ENCODE peak calls at places on chromosomes 16 and 17, in seven cellular contexts. L is mesenchymal stem cell, S is H9, N is mesendoderm, O is H1, R is trophoblast cell, W is IMR-90. C is an unnamed sample.

GRCh38 chr16:19005561-19006445 is 22.1 kb downstream of the TMC7 start:
- DNase-seq in N (no peak), R (no peak), S (peak; percentile 46), L (no peak), O (peak; percentile 54), W (peak; percentile 27), C (no peak)

GRCh38 chr16:85276741-85277140 is 164.5 kb upstream of the CIBAR2 start:
- DNase-seq in N (no peak), R (no peak), W (no peak), O (no peak), L (no peak), S (no peak), C (no peak)

GRCh38 chr16:66735891-66736290 is 15.5 kb downstream of the DYNC1LI2 start:
- DNase-seq in R (no peak), O (no peak), S (no peak), L (no peak), N (no peak), W (no peak), C (no peak)

GRCh38 chr17:66431910-66432309 is 129.5 kb downstream of the PRKCA start:
- DNase-seq in W (peak; percentile 92), N (no peak), L (peak; percentile 69), S (no peak), O (no peak), R (peak; percentile 63), C (no peak)

GRCh38 chr17:78925234-78925633 is at the start of gene TIMP2:
- DNase-seq in R (peak; percentile 92), W (peak; percentile 83), L (peak; percentile 86), S (peak; percentile 92), O (peak; percentile 87), N (peak; percentile 89), C (peak; percentile 81)

GRCh38 chr17:57927048-57927723 is 28.0 kb downstream of the CUEDC1 start:
- DNase-seq in S (no peak), R (no peak), O (no peak), W (peak; percentile 82), N (peak; percentile 84), L (no peak), C (peak; percentile 69)

GRCh38 chr16:69273009-69273408 is 38.1 kb upstream of the VPS4A start:
- DNase-seq in R (no peak), L (peak; percentile 42), W (peak; percentile 96), N (no peak), O (no peak), S (no peak), C (no peak)

GRCh38 chr16:73329363-73330306 is 281.7 kb upstream of the ZFHX3 start:
- DNase-seq in N (peak; percentile 85), R (peak; percentile 28), S (peak; percentile 39), L (no peak), W (no peak), O (no peak), C (peak; percentile 12)

GRCh38 chr17:4539576-4540223 is 15.5 kb downstream of the MYBBP1A start:
- DNase-seq in N (no peak), L (no peak), O (no peak), W (no peak), S (no peak), R (no peak), C (no peak)

GRCh38 chr16:8887952-8888560 is 5.9 kb downstream of the LITAFD start:
- DNase-seq in O (no peak), W (peak; percentile 78), L (peak; percentile 72), S (no peak), N (no peak), R (no peak), C (no peak)

GRCh38 chr17:489758-490329 is 137.2 kb upstream of the RPH3AL start:
- DNase-seq in S (peak; percentile 62), N (peak; percentile 61), O (peak; percentile 72), W (peak; percentile 44), R (no peak), L (peak; percentile 66), C (peak; percentile 45)

GRCh38 chr17:49514374-49514738 is 19.3 kb downstream of the NGFR start:
- DNase-seq in N (peak; percentile 76), W (no peak), O (peak; percentile 72), R (no peak), L (peak; percentile 60), S (peak; percentile 90), C (no peak)

GRCh38 chr17:15966183-15966878 is 21.4 kb downstream of the ADORA2B start:
- DNase-seq in N (peak; percentile 83), R (peak; percentile 61), O (peak; percentile 72), W (peak; percentile 35), L (peak; percentile 71), S (peak; percentile 96), C (peak; percentile 86)

GRCh38 chr17:15965510-15965909 is 20.6 kb downstream of the ADORA2B start:
- DNase-seq in N (no peak), R (no peak), O (no peak), W (no peak), L (no peak), S (peak; percentile 61), C (no peak)

GRCh38 chr17:15969463-15969862 is 24.5 kb downstream of the ADORA2B start:
- DNase-seq in L (no peak), R (no peak), S (no peak), W (no peak), O (no peak), N (no peak), C (no peak)

GRCh38 chr17:15966879-15967248 is 21.9 kb downstream of the ADORA2B start:
- DNase-seq in S (peak; percentile 91), W (no peak), N (peak; percentile 63), O (peak; percentile 65), L (no peak), R (no peak), C (no peak)

DNA sequence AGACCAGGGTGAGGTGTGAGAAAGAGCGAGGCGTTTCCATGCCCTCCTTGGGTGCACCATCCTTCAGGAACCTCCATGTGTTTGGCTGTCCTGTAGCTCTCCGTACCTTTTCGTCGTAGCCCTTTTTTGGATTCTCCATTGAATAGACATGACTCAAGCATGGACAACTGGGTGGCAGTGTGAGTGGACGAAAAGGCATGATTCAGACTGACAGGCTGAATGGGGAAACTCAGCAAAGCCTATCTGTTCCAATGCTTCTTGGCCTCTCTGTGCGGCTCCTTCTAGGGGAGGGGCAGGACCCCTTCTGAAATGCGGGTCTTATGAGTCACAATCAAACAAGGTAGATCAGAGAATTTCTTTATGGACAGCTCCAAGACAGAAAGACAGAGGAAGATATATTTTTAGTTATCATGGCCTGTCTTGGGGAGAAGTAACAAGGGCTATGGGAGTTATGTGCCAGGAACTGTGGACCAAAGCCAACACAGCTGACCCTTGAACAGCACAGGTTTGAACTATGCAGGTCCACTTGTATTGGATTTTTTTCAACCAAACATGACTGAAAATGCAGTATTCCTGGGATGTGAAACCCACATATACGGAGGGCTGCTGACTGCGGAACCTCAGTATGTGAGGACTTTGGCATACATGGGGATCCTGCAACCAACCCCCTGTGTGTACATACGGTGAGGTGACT is 22.9 kb downstream of the ADORA2B start:
- DNase-seq in W (no peak), N (no peak), L (no peak), R (no peak), O (no peak), S (no peak), C (no peak)
- H3K23ac ChIP-seq in W (no peak overlapping the region), N (no peak overlapping the region), L (no peak overlapping the region), R (no peak overlapping the region), O (peak overlapping the region; percentile 55), S (no peak overlapping the region), C (no peak overlapping the region)

GRCh38 chr17:72681844-72682243 is 410.6 kb downstream of the SLC39A11 start:
- DNase-seq in S (no peak), R (no peak), N (no peak), L (no peak), O (no peak), W (no peak), C (no peak)

GRCh38 chr17:72682597-72682996 is 409.9 kb downstream of the SLC39A11 start:
- DNase-seq in L (peak; percentile 68), N (no peak), W (peak; percentile 80), S (no peak), R (no peak), O (no peak), C (no peak)

GRCh38 chr17:72677108-72677507 is 415.4 kb downstream of the SLC39A11 start:
- DNase-seq in L (no peak), R (no peak), N (no peak), S (no peak), W (no peak), O (no peak), C (no peak)

GRCh38 chr17:72672729-72673128 is 419.8 kb downstream of the SLC39A11 start:
- DNase-seq in L (no peak), R (no peak), S (no peak), O (no peak), N (no peak), W (no peak), C (no peak)

DNA sequence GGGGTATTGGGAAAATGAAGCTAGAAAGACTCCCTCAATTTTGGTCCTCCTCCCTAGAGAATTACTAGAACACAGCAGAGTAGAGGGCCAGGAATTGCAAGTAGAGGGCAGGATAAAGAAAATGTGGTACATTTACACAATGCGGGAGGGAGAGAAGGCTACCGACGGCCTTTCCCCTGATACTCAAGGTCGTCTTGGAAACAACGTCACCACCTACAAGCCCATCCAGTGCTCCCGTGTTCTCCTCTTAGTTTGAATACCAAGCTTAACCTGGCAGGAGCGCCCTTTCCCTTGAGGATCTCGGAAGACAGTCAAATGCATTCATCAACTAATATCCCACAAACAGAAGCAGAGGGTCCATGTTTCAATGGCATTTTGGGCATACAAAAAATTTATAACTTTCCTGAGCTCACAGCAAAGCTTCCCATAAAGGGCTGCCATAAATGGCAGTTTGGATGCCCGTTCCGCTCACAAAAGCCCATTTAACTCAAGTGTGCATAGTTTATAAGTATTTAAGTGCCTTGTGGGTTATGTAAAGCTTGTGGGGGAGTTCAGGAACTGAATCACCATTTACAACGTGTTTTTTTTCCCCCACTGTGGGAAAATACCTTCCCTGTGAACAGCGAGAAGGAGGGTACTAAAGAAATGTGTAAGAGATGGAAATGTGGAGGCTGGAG is 414.6 kb downstream of the SLC39A11 start:
- DNase-seq in W (peak; percentile 94), N (no peak), R (no peak), S (no peak), O (no peak), L (peak; percentile 89), C (no peak)
- H3K23ac ChIP-seq in W (no peak overlapping the region), N (no peak overlapping the region), R (no peak overlapping the region), S (no peak overlapping the region), O (no peak overlapping the region), L (no peak overlapping the region), C (no peak overlapping the region)

GRCh38 chr17:81251091-81251942 is 12.2 kb downstream of the NDUFAF8 start:
- DNase-seq in N (no peak), W (no peak), L (no peak), R (no peak), O (no peak), S (no peak), C (no peak)
- H3K23ac ChIP-seq in N (no peak overlapping the region), W (no peak overlapping the region), L (no peak overlapping the region), R (no peak overlapping the region), O (no peak overlapping the region), S (no peak overlapping the region), C (no peak overlapping the region)

DNA sequence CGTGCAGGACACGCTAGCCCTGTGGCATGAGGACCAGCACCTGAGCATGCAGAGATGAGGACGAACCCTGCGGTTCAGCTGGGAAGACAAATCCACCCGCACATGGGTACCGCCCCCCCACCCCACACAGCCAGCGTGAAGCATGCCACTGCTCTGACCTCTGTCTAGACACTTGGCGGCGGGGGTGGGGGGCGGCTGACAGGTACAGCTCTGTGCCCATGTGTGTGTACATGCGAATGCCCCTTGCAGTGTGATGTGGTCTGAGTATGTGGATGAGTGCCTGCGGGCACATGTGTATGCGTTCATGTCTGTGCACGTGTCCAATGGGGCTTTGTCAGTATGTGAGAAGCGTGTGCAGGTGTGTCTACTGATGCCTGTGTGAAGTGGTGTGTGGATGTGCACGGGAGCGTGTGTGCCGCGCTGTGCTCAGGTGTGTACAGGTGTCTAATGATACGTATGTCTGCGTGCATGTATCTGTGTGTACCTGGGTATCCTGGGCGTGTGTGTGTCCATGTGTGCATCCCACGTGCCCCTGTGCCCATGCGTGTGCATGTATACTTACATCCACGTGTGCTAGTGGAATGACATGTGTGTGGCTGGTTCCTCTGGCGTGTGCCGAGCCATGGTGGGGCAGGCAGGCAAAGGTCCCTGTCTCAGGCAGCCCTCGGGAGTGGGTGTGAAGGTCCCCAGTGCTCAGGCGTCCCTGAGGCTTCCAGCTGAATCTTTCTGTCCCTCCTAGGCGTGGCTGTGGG is 650 bp upstream of the RAP1GAP2 start:
- DNase-seq in S (no peak), L (no peak), W (no peak), O (no peak), N (no peak), R (no peak), C (no peak)
- H3K23ac ChIP-seq in S (peak overlapping the region; percentile 15), L (no peak overlapping the region), W (no peak overlapping the region), O (no peak overlapping the region), N (no peak overlapping the region), R (no peak overlapping the region), C (peak overlapping the region; percentile 91)

C was measured in neuronal stem cell.